ENCODE peak calls at places on chromosomes 3 and 15, in five cellular contexts. K is H1, Z is IMR-90, T is mesenchymal stem cell, A is H9. M is an unnamed sample.

GRCh38 chr3:67468511-67468910 is 185.9 kb downstream of the SUCLG2 start:
- DNase-seq in K (no peak), A (no peak), Z (peak; percentile 32), T (no peak), M (no peak)

GRCh38 chr15:38589502-38589901 is 24.9 kb upstream of the RASGRP1 start:
- DNase-seq in A (no peak), T (peak; percentile 70), K (no peak), Z (peak; percentile 85), M (no peak)

GRCh38 chr3:169120928-169121327 is 542.6 kb downstream of the MECOM start:
- DNase-seq in A (no peak), K (no peak), T (no peak), Z (no peak), M (no peak)

GRCh38 chr3:192940129-192940528 is 22.5 kb upstream of the MB21D2 start:
- DNase-seq in Z (no peak), K (no peak), A (no peak), T (no peak), M (no peak)

GRCh38 chr3:89042251-89042650 is 65.2 kb upstream of the EPHA3 start:
- DNase-seq in A (no peak), T (peak; percentile 43), Z (no peak), K (no peak), M (no peak)

GRCh38 chr3:62874398-62875102 is 666 bp downstream of the CADPS start:
- DNase-seq in T (no peak), Z (no peak), A (no peak), K (peak; percentile 56), M (no peak)

GRCh38 chr3:58249358-58250092 is 11.9 kb downstream of the ABHD6 start:
- DNase-seq in Z (no peak), K (no peak), A (no peak), T (no peak), M (peak; percentile 87)

GRCh38 chr15:50562735-50563640 is 16.5 kb upstream of the USP50 start:
- DNase-seq in Z (peak; percentile 4), K (no peak), T (peak; percentile 17), A (no peak), M (no peak)

GRCh38 chr3:98240133-98240532 is 23.9 kb upstream of the OR5H6 start:
- DNase-seq in A (no peak), T (no peak), K (no peak), Z (no peak), M (no peak)

GRCh38 chr3:140368223-140368811 is 309.5 kb upstream of the TRIM42 start:
- DNase-seq in K (no peak), A (no peak), T (no peak), Z (no peak), M (no peak)

GRCh38 chr3:46867550-46867898 is 4.3 kb upstream of the MYL3 start:
- DNase-seq in K (no peak), A (no peak), T (no peak), Z (no peak), M (no peak)

GRCh38 chr3:128727996-128728395 is 2.0 kb downstream of the RAB7A start:
- DNase-seq in T (peak; percentile 10), A (no peak), Z (no peak), K (no peak), M (no peak)

GRCh38 chr3:66754613-66755012 is 243.5 kb upstream of the KBTBD8 start:
- DNase-seq in K (no peak), A (no peak), Z (no peak), T (no peak), M (no peak)

GRCh38 chr3:18559323-18559972 is 134.3 kb upstream of the SATB1 start:
- DNase-seq in K (peak; percentile 52), A (peak; percentile 71), T (peak; percentile 28), Z (no peak), M (peak; percentile 40)

GRCh38 chr15:80835338-80835737 is 56.2 kb downstream of the CEMIP start:
- DNase-seq in A (peak; percentile 72), Z (no peak), T (no peak), K (peak; percentile 63), M (no peak)

GRCh38 chr15:33968224-33968623 is at the start of gene CHRM5:
- DNase-seq in T (no peak), K (no peak), Z (no peak), A (no peak), M (no peak)

GRCh38 chr3:67384790-67385397 is 269.5 kb downstream of the SUCLG2 start:
- DNase-seq in T (peak; percentile 50), A (peak; percentile 77), Z (peak; percentile 50), K (peak; percentile 83), M (peak; percentile 57)

GRCh38 chr3:177410734-177411133 is 213.5 kb upstream of the TBL1XR1 start:
- DNase-seq in K (no peak), A (no peak), T (no peak), Z (no peak), M (no peak)

GRCh38 chr3:132730891-132731580 is 8.8 kb upstream of the NPHP3 start:
- DNase-seq in K (no peak), T (peak; percentile 68), A (no peak), Z (peak; percentile 57), M (peak; percentile 59)

GRCh38 chr15:77775851-77776250 is 143.1 kb upstream of the LINGO1 start:
- DNase-seq in K (no peak), A (no peak), Z (no peak), T (no peak), M (no peak)

GRCh38 chr3:138933068-138933668 is 13.8 kb downstream of the FOXL2 start:
- DNase-seq in Z (no peak), T (no peak), A (no peak), K (no peak), M (no peak)

GRCh38 chr15:67013696-67014095 is 51.7 kb upstream of the SMAD3 start:
- DNase-seq in Z (peak; percentile 80), A (peak; percentile 85), T (peak; percentile 36), K (peak; percentile 57), M (peak; percentile 38)

GRCh38 chr3:169787120-169787519 is 13.9 kb downstream of the MYNN start:
- DNase-seq in T (no peak), Z (no peak), A (no peak), K (no peak), M (no peak)

GRCh38 chr3:187259171-187259570 is 32.4 kb downstream of the MASP1 start:
- DNase-seq in A (no peak), T (no peak), K (no peak), Z (no peak), M (no peak)

GRCh38 chr3:5002174-5002870 is 23.1 kb downstream of the BHLHE40 start:
- DNase-seq in A (no peak), Z (no peak), K (no peak), T (peak; percentile 90), M (no peak)

GRCh38 chr3:5006755-5007202 is 27.5 kb downstream of the BHLHE40 start:
- DNase-seq in K (no peak), T (peak; percentile 67), A (no peak), Z (no peak), M (no peak)

GRCh38 chr3:5005367-5005766 is 26.1 kb downstream of the BHLHE40 start:
- DNase-seq in T (no peak), K (no peak), A (no peak), Z (no peak), M (no peak)

GRCh38 chr3:5002871-5003247 is 23.6 kb downstream of the BHLHE40 start:
- DNase-seq in Z (no peak), K (no peak), T (no peak), A (no peak), M (no peak)

GRCh38 chr3:5004319-5005152 is 25.3 kb downstream of the BHLHE40 start:
- DNase-seq in Z (no peak), A (no peak), T (no peak), K (no peak), M (no peak)
- H2BK120ac ChIP-seq in Z (no peak overlapping the region), A (no peak overlapping the region), T (no peak overlapping the region), K (no peak overlapping the region), M (no peak overlapping the region)

DNA sequence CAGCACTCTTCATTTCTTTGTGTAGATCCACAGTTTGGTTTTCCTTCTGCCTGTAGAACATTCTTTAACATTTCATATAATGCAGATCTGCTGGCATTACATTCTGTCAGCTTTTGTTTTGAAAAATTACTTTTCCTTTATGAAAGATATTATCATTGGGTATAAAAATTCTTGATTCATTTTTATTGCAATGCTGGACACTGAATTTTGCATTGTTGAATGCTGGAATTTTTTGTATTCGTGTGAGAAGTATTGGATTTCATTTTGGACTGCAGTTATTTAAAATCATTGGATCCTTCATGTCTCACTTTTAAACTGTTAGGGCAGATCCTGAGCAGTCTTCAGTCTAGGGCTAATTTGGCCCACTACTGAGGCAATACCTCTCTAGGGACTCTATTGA is 67.1 kb downstream of the SNRK start:
- DNase-seq in A (no peak), T (no peak), K (no peak), Z (no peak), M (no peak)
- H3K9me3 ChIP-seq in A (no peaks in the 10 kb centered on the region), T (peaks cover 50% of the 10 kb centered on the region), K (no peaks in the 10 kb centered on the region), Z (peaks cover 15% of the 10 kb centered on the region), M (peaks cover 5% of the 10 kb centered on the region)

DNA sequence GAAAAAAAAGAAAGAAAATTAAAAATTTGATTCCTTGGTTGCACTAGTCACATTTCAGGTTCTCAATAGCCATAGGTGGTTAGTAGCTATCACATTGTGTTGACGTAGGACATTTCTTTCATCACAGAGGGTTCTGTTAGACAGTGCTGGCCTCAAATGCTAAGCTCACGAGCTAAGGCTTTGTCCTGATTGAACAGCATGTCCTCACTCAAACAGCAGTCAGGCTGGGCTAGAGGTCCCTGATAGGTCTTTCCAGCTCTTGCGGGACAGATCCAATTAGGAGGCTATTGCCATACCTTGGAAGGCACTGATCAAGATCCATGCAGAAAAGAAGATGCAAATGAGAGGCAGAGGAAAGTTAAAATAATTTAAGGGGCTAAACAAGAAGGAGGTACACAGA is 85.9 kb upstream of the HACD2 start:
- DNase-seq in Z (no peak), A (no peak), T (no peak), K (no peak), M (no peak)
- H3K4me1 ChIP-seq in Z (peaks cover 3% of the 10 kb centered on the region), A (no peaks in the 10 kb centered on the region), T (peaks cover 7% of the 10 kb centered on the region), K (no peaks in the 10 kb centered on the region), M (no peaks in the 10 kb centered on the region)

GRCh38 chr15:75695634-75696302 is 16.9 kb downstream of the CSPG4 start:
- DNase-seq in K (no peak), Z (no peak), A (no peak), T (no peak), M (no peak)
- H2BK120ac ChIP-seq in K (peak overlapping the region; percentile 72), Z (peak overlapping the region; percentile 66), A (no peak overlapping the region), T (no peak overlapping the region), M (peak overlapping the region; percentile 61)

DNA sequence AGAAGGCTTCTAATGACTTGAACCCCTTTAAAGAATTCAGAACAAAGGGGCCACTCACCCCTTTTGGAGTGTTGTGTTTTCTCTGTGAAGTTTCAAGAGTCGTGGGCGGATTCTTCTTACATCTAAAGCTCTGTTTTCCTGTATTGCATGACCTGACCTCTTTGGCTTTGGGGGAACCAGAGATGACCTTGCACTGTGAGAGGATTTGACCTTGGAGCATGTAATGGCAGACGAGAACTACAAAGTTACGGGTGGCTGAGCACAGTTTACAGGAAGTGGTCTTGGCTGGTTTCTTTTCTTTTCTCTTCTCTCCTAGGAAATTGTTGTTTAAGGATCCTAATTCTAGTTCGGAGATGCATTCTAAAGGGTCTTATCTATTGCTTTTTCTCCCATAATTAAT is 6.2 kb upstream of the BDH1 start:
- DNase-seq in Z (no peak), A (no peak), K (no peak), T (no peak), M (no peak)
- H3K9me3 ChIP-seq in Z (peaks cover 3% of the 10 kb centered on the region), A (peaks cover 4% of the 10 kb centered on the region), K (peaks cover 34% of the 10 kb centered on the region), T (peaks cover 6% of the 10 kb centered on the region), M (peaks cover 2% of the 10 kb centered on the region)

GRCh38 chr3:196965112-196965803 is 3.4 kb downstream of the PIGZ start:
- DNase-seq in K (no peak), A (no peak), T (no peak), Z (no peak), M (no peak)
- H3K4me1 ChIP-seq in K (peaks cover 24% of the 10 kb centered on the region), A (no peaks in the 10 kb centered on the region), T (peaks cover 17% of the 10 kb centered on the region), Z (peaks cover 4% of the 10 kb centered on the region), M (peaks cover 2% of the 10 kb centered on the region)